ENCODE peak calls at places on chromosomes 1 and 21, in four cellular contexts. A, V, C and X are unnamed samples.

GRCh38 chr1:24020032-24020431 is 39.9 kb upstream of the SRSF10 start:
- DNase-seq in A (no peak), C (no peak), V (no peak), X (no peak)

GRCh38 chr1:23449306-23449705 is 24.8 kb upstream of the TCEA3 start:
- DNase-seq in V (no peak), A (no peak), C (no peak), X (no peak)

GRCh38 chr1:94660994-94661393 is 119.4 kb upstream of the F3 start:
- DNase-seq in C (no peak), A (no peak), V (no peak), X (no peak)

GRCh38 chr1:151062738-151063371 is 2.7 kb downstream of the MLLT11 start:
- DNase-seq in V (no peak), C (no peak), A (no peak), X (no peak)

GRCh38 chr1:15684468-15685283 is 556 bp downstream of the PLEKHM2 start:
- DNase-seq in C (no peak), A (peak; percentile 39), V (peak; percentile 47), X (no peak)

GRCh38 chr1:2596530-2597333 is 10.2 kb downstream of the PRXL2B start:
- DNase-seq in V (peak; percentile 8), A (no peak), C (no peak), X (no peak)

GRCh38 chr1:213985181-213986019 is 2.4 kb upstream of the PROX1 start:
- DNase-seq in C (no peak), V (no peak), A (no peak), X (no peak)

GRCh38 chr1:27090921-27091320 is 64.0 kb downstream of the SLC9A1 start:
- DNase-seq in V (no peak), C (no peak), A (no peak), X (no peak)

GRCh38 chr1:220878223-220879081 is 791 bp upstream of the HLX start:
- DNase-seq in A (no peak), C (no peak), V (peak; percentile 49), X (no peak)

GRCh38 chr1:43913666-43914325 is 19.8 kb upstream of the ARTN start:
- DNase-seq in V (no peak), A (no peak), C (no peak), X (no peak)

GRCh38 chr21:33901421-33902288 is 13.9 kb downstream of the ATP5PO start:
- DNase-seq in A (peak; percentile 21), V (no peak), C (no peak), X (peak; percentile 68)

GRCh38 chr21:42679319-42679981 is 26.0 kb downstream of the PDE9A start:
- DNase-seq in V (no peak), C (no peak), A (no peak), X (no peak)

GRCh38 chr1:219876798-219877209 is 51.6 kb downstream of the SLC30A10 start:
- DNase-seq in C (no peak), A (no peak), V (no peak), X (no peak)

GRCh38 chr21:37241426-37241825 is 25.7 kb downstream of the VPS26C start:
- DNase-seq in A (no peak), C (no peak), V (no peak), X (no peak)

GRCh38 chr1:87197156-87197555 is 131.5 kb upstream of the LMO4 start:
- DNase-seq in A (no peak), C (no peak), V (no peak), X (no peak)

GRCh38 chr1:13585599-13585965 is 1.9 kb downstream of the PDPN start:
- DNase-seq in C (no peak), A (no peak), V (no peak), X (no peak)

GRCh38 chr1:13587256-13588030 is 3.8 kb downstream of the PDPN start:
- DNase-seq in V (no peak), C (no peak), A (no peak), X (no peak)

GRCh38 chr1:13583964-13584791 is 546 bp downstream of the PDPN start:
- DNase-seq in V (peak; percentile 43), C (no peak), A (no peak), X (no peak)

GRCh38 chr1:13584876-13585598 is 1.4 kb downstream of the PDPN start:
- DNase-seq in V (no peak), A (no peak), C (no peak), X (no peak)

GRCh38 chr1:13585996-13586395 is 2.4 kb downstream of the PDPN start:
- DNase-seq in C (no peak), A (no peak), V (no peak), X (no peak)
- H3K9me3 ChIP-seq in C (no peaks in the 10 kb centered on the region), A (no peaks in the 10 kb centered on the region), V (no peaks in the 10 kb centered on the region), X (no peaks in the 10 kb centered on the region)

GRCh38 chr1:8439015-8439702 is 121.2 kb downstream of the SLC45A1 start:
- DNase-seq in V (peak; percentile 77), A (peak; percentile 51), C (peak; percentile 75), X (peak; percentile 86)
- TF ChIP-seq CTCF in V (no peak), A (no peak), C (no peak), X (no peak)

DNA sequence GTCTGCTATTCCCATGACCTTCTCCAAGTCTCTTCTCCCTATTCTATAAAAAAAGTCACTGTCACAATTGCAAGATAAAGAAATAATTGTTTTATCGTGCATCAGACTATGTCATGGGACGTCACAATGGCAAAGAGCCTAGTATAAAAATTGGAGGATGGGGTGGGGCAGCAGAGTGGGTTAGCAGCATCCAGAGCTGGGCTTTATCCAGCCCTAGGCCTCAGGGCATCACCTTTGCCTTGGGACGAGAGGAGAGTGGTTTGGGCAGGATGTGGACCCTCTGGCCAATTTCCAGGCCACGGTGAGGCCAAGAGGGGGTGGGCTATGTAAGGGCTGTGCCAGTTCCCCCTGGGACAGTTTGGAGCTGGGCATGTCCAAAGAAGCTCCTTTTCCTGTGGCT is 25.7 kb downstream of the WNT4 start:
- DNase-seq in V (no peak), A (no peak), C (no peak), X (no peak)
- H3K9me3 ChIP-seq in V (no peaks in the 10 kb centered on the region), A (no peaks in the 10 kb centered on the region), C (no peaks in the 10 kb centered on the region), X (no peaks in the 10 kb centered on the region)

GRCh38 chr1:205321959-205322283 is 376 bp upstream of the NUAK2 start:
- DNase-seq in C (no peak), V (no peak), A (no peak), X (no peak)

GRCh38 chr1:205318231-205318991 is 3.1 kb downstream of the NUAK2 start:
- DNase-seq in V (no peak), C (no peak), A (peak; percentile 40), X (no peak)

GRCh38 chr1:205319081-205320018 is 2.2 kb downstream of the NUAK2 start:
- DNase-seq in A (peak; percentile 91), C (peak; percentile 85), V (peak; percentile 52), X (peak; percentile 74)

GRCh38 chr1:205323794-205324193 is 2.2 kb upstream of the NUAK2 start:
- DNase-seq in A (no peak), C (no peak), V (no peak), X (no peak)

DNA sequence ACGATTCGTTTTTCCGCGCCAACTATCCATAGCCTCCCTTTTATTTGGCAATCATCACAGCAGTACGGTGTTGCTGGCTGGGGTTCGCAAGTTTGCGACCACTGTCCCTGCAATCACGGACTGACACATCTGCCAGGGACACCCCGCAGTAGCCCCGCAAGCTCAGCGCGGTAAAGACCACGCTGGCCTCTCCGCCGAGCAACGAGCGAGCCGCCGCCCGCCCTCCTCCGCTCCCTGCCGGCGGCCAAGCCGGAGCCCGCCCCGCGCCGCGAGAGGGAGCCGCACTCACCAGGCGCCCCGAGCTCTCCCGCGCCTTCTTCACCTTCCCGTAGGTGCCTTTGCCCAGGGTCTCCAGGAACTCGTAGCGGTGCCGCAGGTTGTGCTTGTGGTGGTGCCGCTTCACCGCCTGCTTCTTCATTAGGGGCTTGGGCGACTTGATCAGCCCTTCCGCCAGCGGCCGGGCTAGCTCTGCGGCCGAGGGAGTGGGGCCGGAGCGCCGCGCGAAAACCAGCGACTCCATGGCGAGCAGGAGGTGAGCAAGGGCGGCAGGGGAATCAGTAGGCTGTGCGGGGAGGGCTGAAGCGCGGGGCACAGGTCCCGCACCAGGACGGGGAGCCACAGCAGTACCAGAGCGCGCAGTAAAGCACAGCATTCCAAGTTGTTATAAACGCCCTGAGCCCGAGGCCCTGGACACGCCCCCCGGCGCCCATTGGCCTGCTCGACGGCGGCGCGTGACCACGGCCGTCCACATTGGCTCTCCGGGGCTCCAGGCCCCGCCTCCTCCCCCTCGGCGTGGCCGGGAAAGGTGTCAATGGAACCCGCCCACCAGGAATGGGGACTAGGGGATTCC is at the start of gene NUAK2:
- DNase-seq in A (peak; percentile 92), C (peak; percentile 94), V (peak; percentile 91), X (peak; percentile 89)
- TF ChIP-seq CTCF in A (no peak), C (no peak), V (no peak), X (peak; percentile 24)

GRCh38 chr21:45190013-45190412 is 97.7 kb downstream of the POFUT2 start:
- DNase-seq in C (no peak), A (no peak), V (no peak), X (no peak)
- H3K9me3 ChIP-seq in C (peaks cover 1% of the 10 kb centered on the region), A (peaks cover 2% of the 10 kb centered on the region), V (peaks cover 18% of the 10 kb centered on the region), X (peaks cover 48% of the 10 kb centered on the region)

DNA sequence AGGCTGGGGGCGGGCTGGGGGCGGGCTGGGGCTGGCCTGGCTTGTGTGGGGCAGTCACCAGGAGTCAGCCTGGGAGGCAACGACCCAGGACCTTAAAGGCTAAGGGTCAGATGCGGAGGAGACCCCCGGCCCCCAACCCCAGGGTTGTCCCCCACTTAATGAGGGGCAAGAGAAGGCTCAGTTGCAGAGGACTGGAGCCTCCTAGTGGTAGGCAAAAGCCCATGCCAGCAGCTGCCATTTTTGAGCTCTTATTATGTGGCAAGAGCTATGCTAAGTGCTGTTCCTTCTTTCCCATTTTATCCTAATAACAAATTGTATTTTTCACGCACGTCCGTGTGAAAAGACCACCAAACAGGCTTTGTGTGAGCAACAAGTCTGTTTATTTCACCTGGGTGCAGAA is 8.0 kb downstream of the KIAA1614 start:
- DNase-seq in C (no peak), A (no peak), V (no peak), X (no peak)
- TF ChIP-seq CTCF in C (no peak), A (no peak), V (no peak), X (peak; percentile 21)